ENCODE peak calls at places on chromosome 17, in ten cellular contexts. One of them, this sample, is unnamed.

GRCh38 chr17:72838068-72838467 is 254.4 kb downstream of the SLC39A11 start:
- DNase-seq in stomach: no peak
- DNase-seq in sigmoid colon: no peak
- DNase-seq in prostate gland: no peak
- DNase-seq in K562: no peak
- DNase-seq in GM12878: no peak
- DNase-seq in H1: no peak
- DNase-seq in HepG2: no peak
- DNase-seq in endothelial cell of umbilical vein: no peak
- DNase-seq in esophagus muscularis mucosa: peak; percentile 47
- DNase-seq in this sample: no peak

GRCh38 chr17:17712268-17712924 is 31.1 kb downstream of the RAI1 start:
- DNase-seq in stomach: no peak
- DNase-seq in sigmoid colon: no peak
- DNase-seq in prostate gland: no peak
- DNase-seq in K562: no peak
- DNase-seq in GM12878: peak; percentile 68
- DNase-seq in H1: no peak
- DNase-seq in HepG2: no peak
- DNase-seq in endothelial cell of umbilical vein: peak; percentile 94
- DNase-seq in esophagus muscularis mucosa: no peak
- DNase-seq in this sample: no peak

GRCh38 chr17:68100000-68100641 is 64.6 kb downstream of the KPNA2 start:
- DNase-seq in stomach: no peak
- DNase-seq in sigmoid colon: no peak
- DNase-seq in prostate gland: no peak
- DNase-seq in K562: no peak
- DNase-seq in GM12878: no peak
- DNase-seq in H1: no peak
- DNase-seq in HepG2: peak; percentile 48
- DNase-seq in endothelial cell of umbilical vein: no peak
- DNase-seq in esophagus muscularis mucosa: no peak
- DNase-seq in this sample: no peak

GRCh38 chr17:49230636-49231562 is at the start of gene PHOSPHO1:
- DNase-seq in stomach: peak; percentile 86
- DNase-seq in sigmoid colon: peak; percentile 91
- DNase-seq in prostate gland: peak; percentile 84
- DNase-seq in K562: peak; percentile 95
- DNase-seq in GM12878: no peak
- DNase-seq in H1: peak; percentile 73
- DNase-seq in HepG2: peak; percentile 73
- DNase-seq in endothelial cell of umbilical vein: peak; percentile 85
- DNase-seq in esophagus muscularis mucosa: no peak
- DNase-seq in this sample: peak; percentile 66

GRCh38 chr17:64028874-64029464 is 8.5 kb upstream of the ICAM2 start:
- DNase-seq in stomach: peak; percentile 77
- DNase-seq in sigmoid colon: peak; percentile 73
- DNase-seq in prostate gland: peak; percentile 26
- DNase-seq in K562: peak; percentile 63
- DNase-seq in GM12878: no peak
- DNase-seq in H1: peak; percentile 23
- DNase-seq in HepG2: peak; percentile 61
- DNase-seq in endothelial cell of umbilical vein: peak; percentile 67
- DNase-seq in esophagus muscularis mucosa: no peak
- DNase-seq in this sample: peak; percentile 64

GRCh38 chr17:58006563-58006923 is 503 bp downstream of the SRSF1 start:
- DNase-seq in stomach: peak; percentile 73
- DNase-seq in sigmoid colon: peak; percentile 89
- DNase-seq in prostate gland: peak; percentile 81
- DNase-seq in K562: peak; percentile 76
- DNase-seq in GM12878: no peak
- DNase-seq in H1: no peak
- DNase-seq in HepG2: peak; percentile 77
- DNase-seq in endothelial cell of umbilical vein: peak; percentile 69
- DNase-seq in esophagus muscularis mucosa: peak; percentile 95
- DNase-seq in this sample: peak; percentile 72

GRCh38 chr17:56597495-56597990 is 4.0 kb downstream of the NOG start:
- DNase-seq in stomach: no peak
- DNase-seq in sigmoid colon: no peak
- DNase-seq in prostate gland: no peak
- DNase-seq in K562: no peak
- DNase-seq in GM12878: no peak
- DNase-seq in H1: no peak
- DNase-seq in HepG2: no peak
- DNase-seq in endothelial cell of umbilical vein: no peak
- DNase-seq in esophagus muscularis mucosa: no peak
- DNase-seq in this sample: no peak

GRCh38 chr17:78381601-78382168 is 3.2 kb downstream of the PGS1 start:
- DNase-seq in stomach: no peak
- DNase-seq in sigmoid colon: no peak
- DNase-seq in prostate gland: no peak
- DNase-seq in K562: peak; percentile 77
- DNase-seq in GM12878: no peak
- DNase-seq in H1: no peak
- DNase-seq in HepG2: no peak
- DNase-seq in endothelial cell of umbilical vein: peak; percentile 86
- DNase-seq in esophagus muscularis mucosa: no peak
- DNase-seq in this sample: no peak

GRCh38 chr17:27155866-27156265 is 138.0 kb upstream of the WSB1 start:
- DNase-seq in stomach: no peak
- DNase-seq in sigmoid colon: no peak
- DNase-seq in prostate gland: no peak
- DNase-seq in K562: peak; percentile 4
- DNase-seq in GM12878: no peak
- DNase-seq in H1: no peak
- DNase-seq in HepG2: no peak
- DNase-seq in endothelial cell of umbilical vein: no peak
- DNase-seq in esophagus muscularis mucosa: no peak
- DNase-seq in this sample: no peak

GRCh38 chr17:68910256-68910705 is 44.9 kb downstream of the ABCA8 start:
- DNase-seq in stomach: no peak
- DNase-seq in sigmoid colon: peak; percentile 70
- DNase-seq in prostate gland: no peak
- DNase-seq in K562: no peak
- DNase-seq in GM12878: no peak
- DNase-seq in H1: no peak
- DNase-seq in HepG2: no peak
- DNase-seq in endothelial cell of umbilical vein: no peak
- DNase-seq in esophagus muscularis mucosa: no peak
- DNase-seq in this sample: no peak

GRCh38 chr17:65985571-65985970 is 206.4 kb downstream of the CEP112 start:
- DNase-seq in stomach: no peak
- DNase-seq in sigmoid colon: no peak
- DNase-seq in prostate gland: no peak
- DNase-seq in K562: no peak
- DNase-seq in GM12878: no peak
- DNase-seq in H1: no peak
- DNase-seq in HepG2: no peak
- DNase-seq in endothelial cell of umbilical vein: no peak
- DNase-seq in esophagus muscularis mucosa: no peak
- DNase-seq in this sample: no peak

GRCh38 chr17:45983614-45984310 is 15.3 kb upstream of the STH start:
- DNase-seq in stomach: no peak
- DNase-seq in sigmoid colon: no peak
- DNase-seq in prostate gland: no peak
- DNase-seq in K562: no peak
- DNase-seq in GM12878: no peak
- DNase-seq in H1: no peak
- DNase-seq in HepG2: no peak
- DNase-seq in endothelial cell of umbilical vein: no peak
- DNase-seq in esophagus muscularis mucosa: no peak
- DNase-seq in this sample: no peak

GRCh38 chr17:79834575-79835469 is 4.4 kb downstream of the CBX4 start:
- DNase-seq in stomach: no peak
- DNase-seq in sigmoid colon: no peak
- DNase-seq in prostate gland: no peak
- DNase-seq in K562: peak; percentile 53
- DNase-seq in GM12878: no peak
- DNase-seq in H1: no peak
- DNase-seq in HepG2: no peak
- DNase-seq in endothelial cell of umbilical vein: no peak
- DNase-seq in esophagus muscularis mucosa: no peak
- DNase-seq in this sample: no peak

GRCh38 chr17:36205637-36206458 is 5.0 kb upstream of the CCL4L2 start:
- DNase-seq in stomach: no peak
- DNase-seq in sigmoid colon: no peak
- DNase-seq in prostate gland: no peak
- DNase-seq in K562: no peak
- DNase-seq in GM12878: no peak
- DNase-seq in H1: no peak
- DNase-seq in HepG2: no peak
- DNase-seq in endothelial cell of umbilical vein: no peak
- DNase-seq in esophagus muscularis mucosa: peak; percentile 62
- DNase-seq in this sample: no peak

GRCh38 chr17:3556905-3557767 is 476 bp downstream of the TRPV3 start:
- DNase-seq in stomach: no peak
- DNase-seq in sigmoid colon: no peak
- DNase-seq in prostate gland: no peak
- DNase-seq in K562: no peak
- DNase-seq in GM12878: no peak
- DNase-seq in H1: no peak
- DNase-seq in HepG2: no peak
- DNase-seq in endothelial cell of umbilical vein: no peak
- DNase-seq in esophagus muscularis mucosa: peak; percentile 57
- DNase-seq in this sample: no peak

DNA sequence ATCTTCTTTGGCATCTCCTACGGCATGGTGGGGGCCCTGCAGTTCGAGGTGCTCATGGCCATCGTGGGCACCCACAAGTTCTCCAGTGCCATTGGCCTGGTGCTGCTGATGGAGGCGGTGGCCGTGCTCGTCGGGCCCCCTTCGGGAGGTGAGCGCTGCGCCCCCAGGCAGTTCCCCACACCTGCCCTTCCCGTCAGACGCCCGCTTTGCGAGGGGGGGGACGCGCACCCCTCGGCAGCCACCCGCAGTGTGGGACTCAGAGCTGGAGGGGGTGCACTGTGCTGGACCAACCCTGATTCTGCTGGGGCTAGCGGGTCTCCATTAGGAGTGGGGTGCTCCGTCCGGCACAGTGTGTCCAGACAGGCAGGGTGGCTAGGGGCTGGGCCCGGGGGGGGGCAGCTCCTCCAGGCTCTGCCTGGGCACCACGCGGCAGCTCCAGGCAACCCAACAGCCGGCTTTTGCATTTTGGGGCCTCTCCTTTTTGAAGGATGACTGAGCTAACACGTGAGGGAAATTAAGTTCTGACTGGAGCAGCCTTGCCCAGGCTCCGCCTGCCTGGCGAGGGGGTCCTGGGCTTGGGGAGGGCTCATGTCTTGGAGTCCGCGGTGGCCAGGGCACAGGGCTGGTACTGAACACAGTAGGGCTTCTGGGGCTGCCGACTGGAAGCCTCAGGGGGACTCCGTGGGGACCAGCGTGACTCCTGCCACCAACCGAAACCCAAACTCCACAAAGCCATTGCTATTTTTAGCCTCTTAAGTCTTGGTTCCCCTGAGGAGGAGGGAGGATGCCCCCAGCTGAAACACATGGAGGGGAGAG is 9.1 kb downstream of the SLC16A3 start:
- DNase-seq in stomach: no peak
- DNase-seq in sigmoid colon: peak; percentile 67
- DNase-seq in prostate gland: no peak
- DNase-seq in K562: no peak
- DNase-seq in GM12878: no peak
- DNase-seq in H1: no peak
- DNase-seq in HepG2: no peak
- DNase-seq in endothelial cell of umbilical vein: no peak
- DNase-seq in esophagus muscularis mucosa: no peak
- DNase-seq in this sample: no peak
- H3K4me1 ChIP-seq in stomach: peaks cover 100% of the 10 kb centered on the region
- H3K4me1 ChIP-seq in sigmoid colon: peaks cover 85% of the 10 kb centered on the region
- H3K4me1 ChIP-seq in prostate gland: peaks cover 60% of the 10 kb centered on the region
- H3K4me1 ChIP-seq in K562: peaks cover 98% of the 10 kb centered on the region
- H3K4me1 ChIP-seq in GM12878: peaks cover 61% of the 10 kb centered on the region
- H3K4me1 ChIP-seq in H1: peaks cover 4% of the 10 kb centered on the region
- H3K4me1 ChIP-seq in HepG2: peaks cover 99% of the 10 kb centered on the region
- H3K4me1 ChIP-seq in endothelial cell of umbilical vein: peaks cover 24% of the 10 kb centered on the region
- H3K4me1 ChIP-seq in esophagus muscularis mucosa: peaks cover 73% of the 10 kb centered on the region
- H3K4me1 ChIP-seq in this sample: peaks cover 50% of the 10 kb centered on the region

GRCh38 chr17:42287305-42288077 is 807 bp upstream of the STAT5A start:
- DNase-seq in stomach: peak; percentile 31
- DNase-seq in sigmoid colon: peak; percentile 86
- DNase-seq in prostate gland: no peak
- DNase-seq in K562: no peak
- DNase-seq in GM12878: peak; percentile 40
- DNase-seq in H1: no peak
- DNase-seq in HepG2: no peak
- DNase-seq in endothelial cell of umbilical vein: peak; percentile 55
- DNase-seq in esophagus muscularis mucosa: peak; percentile 92
- DNase-seq in this sample: peak; percentile 51
- TF ChIP-seq POLR2A in stomach: no peak
- TF ChIP-seq POLR2A in sigmoid colon: peak; percentile 31
- TF ChIP-seq POLR2A in prostate gland: no peak
- TF ChIP-seq POLR2A in K562: no peak
- TF ChIP-seq POLR2A in GM12878: peak; percentile 74
- TF ChIP-seq POLR2A in H1: no peak
- TF ChIP-seq POLR2A in HepG2: no peak
- TF ChIP-seq POLR2A in endothelial cell of umbilical vein: no peak
- TF ChIP-seq POLR2A in esophagus muscularis mucosa: no peak
- TF ChIP-seq POLR2A in this sample: peak; percentile 23

DNA sequence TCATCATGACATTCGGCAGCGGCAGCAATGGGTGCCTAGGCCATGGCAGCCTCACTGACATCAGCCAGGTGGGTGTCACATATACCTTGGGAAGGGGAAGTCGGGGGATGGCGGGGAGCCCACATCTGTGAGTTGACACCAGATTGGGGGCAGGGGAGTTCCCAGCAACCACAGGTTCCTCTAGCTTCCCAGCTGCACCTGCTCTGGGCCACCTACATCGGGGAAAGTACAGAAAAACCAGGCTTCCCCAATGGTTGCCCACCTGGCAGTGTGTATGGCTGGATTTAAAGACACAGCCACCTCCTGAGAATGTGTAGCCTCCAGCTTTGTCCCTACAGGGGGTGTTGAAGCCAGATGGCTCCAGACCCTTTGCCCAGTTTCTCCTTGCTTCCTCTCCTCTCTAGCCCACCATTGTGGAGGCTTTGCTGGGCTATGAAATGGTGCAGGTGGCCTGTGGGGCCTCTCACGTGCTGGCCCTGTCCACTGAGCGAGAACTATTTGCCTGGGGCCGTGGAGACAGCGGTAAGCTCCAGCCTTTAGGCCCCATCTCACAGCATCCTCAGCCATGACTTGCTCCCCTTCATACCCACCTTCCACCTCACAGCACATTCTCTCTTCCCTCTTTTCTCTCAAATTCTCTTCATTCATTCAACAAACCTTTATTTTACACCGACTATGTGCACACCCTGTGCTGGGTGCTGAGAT is 5.0 kb upstream of the TRAF4 start:
- DNase-seq in stomach: no peak
- DNase-seq in sigmoid colon: no peak
- DNase-seq in prostate gland: no peak
- DNase-seq in K562: no peak
- DNase-seq in GM12878: peak; percentile 72
- DNase-seq in H1: no peak
- DNase-seq in HepG2: no peak
- DNase-seq in endothelial cell of umbilical vein: no peak
- DNase-seq in esophagus muscularis mucosa: no peak
- DNase-seq in this sample: no peak
- TF ChIP-seq POLR2AphosphoS5 in stomach: no peak
- TF ChIP-seq POLR2AphosphoS5 in sigmoid colon: no peak
- TF ChIP-seq POLR2AphosphoS5 in prostate gland: no peak
- TF ChIP-seq POLR2AphosphoS5 in K562: no peak
- TF ChIP-seq POLR2AphosphoS5 in GM12878: no peak
- TF ChIP-seq POLR2AphosphoS5 in H1: no peak
- TF ChIP-seq POLR2AphosphoS5 in HepG2: no peak
- TF ChIP-seq POLR2AphosphoS5 in endothelial cell of umbilical vein: no peak
- TF ChIP-seq POLR2AphosphoS5 in esophagus muscularis mucosa: no peak
- TF ChIP-seq POLR2AphosphoS5 in this sample: no peak

GRCh38 chr17:40112718-40113109 is 9.1 kb upstream of the MSL1 start:
- DNase-seq in stomach: no peak
- DNase-seq in sigmoid colon: peak; percentile 72
- DNase-seq in prostate gland: no peak
- DNase-seq in K562: no peak
- DNase-seq in GM12878: no peak
- DNase-seq in H1: no peak
- DNase-seq in HepG2: no peak
- DNase-seq in endothelial cell of umbilical vein: no peak
- DNase-seq in esophagus muscularis mucosa: no peak
- DNase-seq in this sample: peak; percentile 33
- H3K4me1 ChIP-seq in stomach: peaks cover 81% of the 10 kb centered on the region
- H3K4me1 ChIP-seq in sigmoid colon: peaks cover 62% of the 10 kb centered on the region
- H3K4me1 ChIP-seq in prostate gland: peaks cover 40% of the 10 kb centered on the region
- H3K4me1 ChIP-seq in K562: peaks cover 53% of the 10 kb centered on the region
- H3K4me1 ChIP-seq in GM12878: peaks cover 34% of the 10 kb centered on the region
- H3K4me1 ChIP-seq in H1: peaks cover 37% of the 10 kb centered on the region
- H3K4me1 ChIP-seq in HepG2: peaks cover 89% of the 10 kb centered on the region
- H3K4me1 ChIP-seq in endothelial cell of umbilical vein: peaks cover 56% of the 10 kb centered on the region
- H3K4me1 ChIP-seq in esophagus muscularis mucosa: peaks cover 61% of the 10 kb centered on the region
- H3K4me1 ChIP-seq in this sample: peaks cover 57% of the 10 kb centered on the region